ENCODE peak calls at places on chromosomes 6 and 20, in ten cellular contexts. One of them, this sample, is unnamed.

GRCh38 chr20:15232243-15232642 is 894.8 kb upstream of the FLRT3 start:
- DNase-seq in EL: no peak
- DNase-seq in tibial artery: no peak
- DNase-seq in CD8-positive, alpha-beta T cell: no peak
- DNase-seq in activated T-cell treated with anti-CD3 and anti-CD28 coated beads, Interleukin-2, amount 50 U/mL, for 72 hours: no peak
- DNase-seq in DMS53: peak
- DNase-seq in coronary artery: no peak
- DNase-seq in NCI-H1105 treated with DMSO at 0.1 percent for 48 hours: no peak
- DNase-seq in fibroblast of the conjunctiva: no peak
- DNase-seq in stimulated activated CD4-positive, alpha-beta T cell treated with anti-CD3 and anti-CD28 coated beads, Interleukin-1b, Interleukin-23, amount 100 ng/mL, for 24 hours: no peak
- DNase-seq in this sample: no peak

GRCh38 chr6:87237804-87238203 is 82.4 kb downstream of the ZNF292 start:
- DNase-seq in EL: peak
- DNase-seq in tibial artery: no peak
- DNase-seq in CD8-positive, alpha-beta T cell: no peak
- DNase-seq in activated T-cell treated with anti-CD3 and anti-CD28 coated beads, Interleukin-2, amount 50 U/mL, for 72 hours: no peak
- DNase-seq in DMS53: peak
- DNase-seq in coronary artery: no peak
- DNase-seq in NCI-H1105 treated with DMSO at 0.1 percent for 48 hours: peak
- DNase-seq in fibroblast of the conjunctiva: peak
- DNase-seq in stimulated activated CD4-positive, alpha-beta T cell treated with anti-CD3 and anti-CD28 coated beads, Interleukin-1b, Interleukin-23, amount 100 ng/mL, for 24 hours: no peak
- DNase-seq in this sample: no peak

GRCh38 chr6:121441477-121441876 is 6.0 kb downstream of the GJA1 start:
- DNase-seq in EL: peak
- DNase-seq in tibial artery: no peak
- DNase-seq in CD8-positive, alpha-beta T cell: no peak
- DNase-seq in activated T-cell treated with anti-CD3 and anti-CD28 coated beads, Interleukin-2, amount 50 U/mL, for 72 hours: no peak
- DNase-seq in DMS53: no peak
- DNase-seq in coronary artery: no peak
- DNase-seq in NCI-H1105 treated with DMSO at 0.1 percent for 48 hours: no peak
- DNase-seq in fibroblast of the conjunctiva: no peak
- DNase-seq in stimulated activated CD4-positive, alpha-beta T cell treated with anti-CD3 and anti-CD28 coated beads, Interleukin-1b, Interleukin-23, amount 100 ng/mL, for 24 hours: no peak
- DNase-seq in this sample: no peak

GRCh38 chr20:52497731-52498130 is 306.2 kb upstream of the ZFP64 start:
- DNase-seq in EL: peak
- DNase-seq in tibial artery: no peak
- DNase-seq in CD8-positive, alpha-beta T cell: no peak
- DNase-seq in activated T-cell treated with anti-CD3 and anti-CD28 coated beads, Interleukin-2, amount 50 U/mL, for 72 hours: no peak
- DNase-seq in DMS53: no peak
- DNase-seq in coronary artery: no peak
- DNase-seq in NCI-H1105 treated with DMSO at 0.1 percent for 48 hours: no peak
- DNase-seq in fibroblast of the conjunctiva: no peak
- DNase-seq in stimulated activated CD4-positive, alpha-beta T cell treated with anti-CD3 and anti-CD28 coated beads, Interleukin-1b, Interleukin-23, amount 100 ng/mL, for 24 hours: no peak
- DNase-seq in this sample: no peak

GRCh38 chr6:57182017-57182432 is 9.9 kb downstream of the BAG2 start:
- DNase-seq in EL: no peak
- DNase-seq in tibial artery: no peak
- DNase-seq in CD8-positive, alpha-beta T cell: no peak
- DNase-seq in activated T-cell treated with anti-CD3 and anti-CD28 coated beads, Interleukin-2, amount 50 U/mL, for 72 hours: no peak
- DNase-seq in DMS53: no peak
- DNase-seq in coronary artery: no peak
- DNase-seq in NCI-H1105 treated with DMSO at 0.1 percent for 48 hours: no peak
- DNase-seq in fibroblast of the conjunctiva: no peak
- DNase-seq in stimulated activated CD4-positive, alpha-beta T cell treated with anti-CD3 and anti-CD28 coated beads, Interleukin-1b, Interleukin-23, amount 100 ng/mL, for 24 hours: no peak
- DNase-seq in this sample: no peak

GRCh38 chr6:141421378-141421777 is 711.3 kb upstream of the GJE1 start:
- DNase-seq in EL: peak
- DNase-seq in tibial artery: no peak
- DNase-seq in CD8-positive, alpha-beta T cell: no peak
- DNase-seq in activated T-cell treated with anti-CD3 and anti-CD28 coated beads, Interleukin-2, amount 50 U/mL, for 72 hours: no peak
- DNase-seq in DMS53: peak
- DNase-seq in coronary artery: no peak
- DNase-seq in NCI-H1105 treated with DMSO at 0.1 percent for 48 hours: no peak
- DNase-seq in fibroblast of the conjunctiva: peak
- DNase-seq in stimulated activated CD4-positive, alpha-beta T cell treated with anti-CD3 and anti-CD28 coated beads, Interleukin-1b, Interleukin-23, amount 100 ng/mL, for 24 hours: no peak
- DNase-seq in this sample: no peak

GRCh38 chr6:30742316-30743098 is at the start of gene FLOT1:
- DNase-seq in EL: peak
- DNase-seq in tibial artery: peak
- DNase-seq in CD8-positive, alpha-beta T cell: peak
- DNase-seq in activated T-cell treated with anti-CD3 and anti-CD28 coated beads, Interleukin-2, amount 50 U/mL, for 72 hours: peak
- DNase-seq in DMS53: peak
- DNase-seq in coronary artery: peak
- DNase-seq in NCI-H1105 treated with DMSO at 0.1 percent for 48 hours: peak
- DNase-seq in fibroblast of the conjunctiva: peak
- DNase-seq in stimulated activated CD4-positive, alpha-beta T cell treated with anti-CD3 and anti-CD28 coated beads, Interleukin-1b, Interleukin-23, amount 100 ng/mL, for 24 hours: peak
- DNase-seq in this sample: no peak

GRCh38 chr20:35708502-35708901 is 9.3 kb downstream of the ROMO1 start:
- DNase-seq in EL: no peak
- DNase-seq in tibial artery: no peak
- DNase-seq in CD8-positive, alpha-beta T cell: no peak
- DNase-seq in activated T-cell treated with anti-CD3 and anti-CD28 coated beads, Interleukin-2, amount 50 U/mL, for 72 hours: no peak
- DNase-seq in DMS53: no peak
- DNase-seq in coronary artery: no peak
- DNase-seq in NCI-H1105 treated with DMSO at 0.1 percent for 48 hours: no peak
- DNase-seq in fibroblast of the conjunctiva: no peak
- DNase-seq in stimulated activated CD4-positive, alpha-beta T cell treated with anti-CD3 and anti-CD28 coated beads, Interleukin-1b, Interleukin-23, amount 100 ng/mL, for 24 hours: no peak
- DNase-seq in this sample: no peak

GRCh38 chr20:13492001-13492480 is 146.7 kb downstream of the TASP1 start:
- DNase-seq in EL: peak
- DNase-seq in tibial artery: no peak
- DNase-seq in CD8-positive, alpha-beta T cell: no peak
- DNase-seq in activated T-cell treated with anti-CD3 and anti-CD28 coated beads, Interleukin-2, amount 50 U/mL, for 72 hours: no peak
- DNase-seq in DMS53: no peak
- DNase-seq in coronary artery: no peak
- DNase-seq in NCI-H1105 treated with DMSO at 0.1 percent for 48 hours: no peak
- DNase-seq in fibroblast of the conjunctiva: peak
- DNase-seq in stimulated activated CD4-positive, alpha-beta T cell treated with anti-CD3 and anti-CD28 coated beads, Interleukin-1b, Interleukin-23, amount 100 ng/mL, for 24 hours: no peak
- DNase-seq in this sample: peak

This sample was measured in vagina.